ENCODE peak calls at places on chromosomes 6 and 20, in four cellular contexts. E is Calu3; J is CD4-positive, alpha-beta T cell; F is brain microvascular endothelial cell. D is an unnamed sample.

GRCh38 chr6:32244270-32244669 is 20.4 kb upstream of the NOTCH4 start:
- DNase-seq in E (no peak), J (no peak), F (no peak), D (no peak)

GRCh38 chr6:37006793-37007339 is 1.4 kb downstream of the FGD2 start:
- DNase-seq in F (no peak), J (no peak), E (no peak), D (no peak)

GRCh38 chr20:63521602-63522001 is 1.0 kb downstream of the PPDPF start:
- DNase-seq in E (no peak), J (no peak), F (no peak), D (no peak)

GRCh38 chr6:95693108-95693507 is 115.8 kb downstream of the MANEA start:
- DNase-seq in F (no peak), E (peak), J (no peak), D (no peak)

GRCh38 chr6:119322715-119323350 is 26.7 kb downstream of the MAN1A1 start:
- DNase-seq in J (peak), F (no peak), E (no peak), D (no peak)

GRCh38 chr20:43909211-43909610 is 5.4 kb upstream of the TOX2 start:
- DNase-seq in E (no peak), F (no peak), J (no peak), D (no peak)

GRCh38 chr6:127186889-127187288 is 68.4 kb downstream of the RSPO3 start:
- DNase-seq in F (no peak), E (peak), J (peak), D (no peak)

GRCh38 chr6:141165012-141165411 is 967.7 kb upstream of the GJE1 start:
- DNase-seq in F (no peak), J (no peak), E (no peak), D (no peak)

GRCh38 chr20:39009348-39009747 is 47.2 kb downstream of the DHX35 start:
- DNase-seq in E (no peak), F (no peak), J (no peak), D (no peak)

GRCh38 chr20:23937303-23938117 is 51.1 kb downstream of the GGTLC1 start:
- DNase-seq in F (peak), E (peak), J (peak), D (peak)

GRCh38 chr6:7432391-7433207 is 43.0 kb downstream of the RIOK1 start:
- DNase-seq in E (no peak), J (no peak), F (no peak), D (no peak)

GRCh38 chr6:130713144-130713543 is 114.1 kb upstream of the SMLR1 start:
- DNase-seq in F (no peak), E (no peak), J (no peak), D (no peak)

GRCh38 chr6:165636415-165637048 is 26.5 kb downstream of the PDE10A start:
- DNase-seq in F (peak), J (no peak), E (no peak), D (no peak)

GRCh38 chr20:11432407-11432806 is 485.3 kb upstream of the BTBD3 start:
- DNase-seq in J (no peak), F (peak), E (no peak), D (peak)

GRCh38 chr6:15513801-15514711 is 148.8 kb downstream of the DTNBP1 start:
- DNase-seq in E (no peak), F (no peak), J (no peak), D (no peak)

GRCh38 chr20:4613184-4613583 is 108.5 kb upstream of the PRND start:
- DNase-seq in J (no peak), F (no peak), E (no peak), D (no peak)

GRCh38 chr6:125835221-125835744 is 44.5 kb downstream of the NCOA7 start:
- DNase-seq in J (no peak), F (peak), E (no peak), D (no peak)

GRCh38 chr20:50191065-50191565 is 485 bp downstream of the CEBPB start:
- DNase-seq in F (peak), J (peak), E (peak), D (no peak)

GRCh38 chr6:98574991-98575390 is 259.4 kb upstream of the POU3F2 start:
- DNase-seq in F (no peak), E (no peak), J (no peak), D (no peak)

GRCh38 chr20:62980380-62980960 is 26.3 kb downstream of the BHLHE23 start:
- DNase-seq in E (no peak), J (no peak), F (no peak), D (no peak)

GRCh38 chr20:25399038-25399430 is 8.4 kb upstream of the ABHD12 start:
- DNase-seq in F (peak), J (no peak), E (no peak), D (peak)

GRCh38 chr6:105163186-105163585 is 16.6 kb downstream of the POPDC3 start:
- DNase-seq in E (no peak), J (no peak), F (no peak), D (no peak)

GRCh38 chr20:53865905-53866786 is 204.2 kb downstream of the BCAS1 start:
- DNase-seq in F (peak), E (peak), J (no peak), D (no peak)

GRCh38 chr6:28489366-28490190 is 26.0 kb downstream of the GPX6 start:
- DNase-seq in J (peak), E (no peak), F (peak), D (no peak)

GRCh38 chr20:62511915-62512610 is 36.3 kb upstream of the GATA5 start:
- DNase-seq in J (no peak), E (no peak), F (no peak), D (no peak)

GRCh38 chr6:43769526-43770416 is at the start of gene VEGFA:
- DNase-seq in E (peak), F (peak), J (peak), D (peak)

GRCh38 chr20:63735859-63736718 is at the start of gene LIME1:
- DNase-seq in E (no peak), J (peak), F (no peak), D (no peak)

GRCh38 chr6:13762648-13763441 is 51.2 kb upstream of the RANBP9 start:
- DNase-seq in E (no peak), J (no peak), F (peak), D (peak)

GRCh38 chr6:112289039-112289566 is 34.7 kb upstream of the LAMA4 start:
- DNase-seq in J (no peak), F (peak), E (no peak), D (peak)

GRCh38 chr6:165707067-165707853 is 44.2 kb upstream of the PDE10A start:
- DNase-seq in E (no peak), F (no peak), J (no peak), D (no peak)

DNA sequence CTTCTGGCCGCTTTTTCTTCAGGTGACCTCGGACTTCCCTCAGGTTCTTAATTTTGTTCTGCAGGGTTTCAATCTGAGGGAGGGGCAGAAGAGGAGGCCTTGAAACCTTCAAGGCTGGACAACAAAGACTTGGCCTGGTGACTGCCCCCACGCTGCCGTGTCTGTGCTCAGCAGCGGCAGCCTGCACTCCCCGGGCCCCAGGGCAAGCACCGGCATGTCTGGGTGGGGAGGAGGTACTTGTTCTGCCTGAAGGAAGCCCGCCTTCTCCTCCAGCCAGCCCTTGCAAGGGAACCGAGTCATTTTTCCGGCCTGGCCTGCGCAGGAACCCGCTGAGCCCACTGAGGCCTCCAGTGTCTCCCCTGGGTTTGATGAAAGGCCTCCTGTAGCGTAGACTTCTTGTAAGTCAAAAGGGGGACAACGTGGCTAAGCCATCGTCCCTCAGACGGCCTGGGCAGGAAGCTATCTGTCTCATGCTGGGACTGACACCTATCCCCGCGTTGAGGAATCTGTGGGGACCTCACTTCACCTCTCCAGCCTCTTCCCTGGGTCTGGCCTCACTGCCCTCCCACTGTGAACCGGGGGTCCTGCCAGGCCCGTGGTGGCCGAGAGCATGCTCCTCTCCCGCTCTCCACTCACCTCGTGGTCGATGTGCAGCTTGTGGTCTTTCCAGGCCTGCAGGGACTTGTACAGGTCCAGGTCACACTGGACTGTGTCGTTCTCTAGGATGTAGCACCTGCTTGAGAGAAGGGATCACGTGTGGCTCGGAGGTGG is 119.9 kb downstream of the SULF2 start:
- DNase-seq in J (no peak), F (no peak), E (no peak), D (no peak)
- TF ChIP-seq CTCF in J (no peak), F (no peak), E (no peak), D (no peak)

DNA sequence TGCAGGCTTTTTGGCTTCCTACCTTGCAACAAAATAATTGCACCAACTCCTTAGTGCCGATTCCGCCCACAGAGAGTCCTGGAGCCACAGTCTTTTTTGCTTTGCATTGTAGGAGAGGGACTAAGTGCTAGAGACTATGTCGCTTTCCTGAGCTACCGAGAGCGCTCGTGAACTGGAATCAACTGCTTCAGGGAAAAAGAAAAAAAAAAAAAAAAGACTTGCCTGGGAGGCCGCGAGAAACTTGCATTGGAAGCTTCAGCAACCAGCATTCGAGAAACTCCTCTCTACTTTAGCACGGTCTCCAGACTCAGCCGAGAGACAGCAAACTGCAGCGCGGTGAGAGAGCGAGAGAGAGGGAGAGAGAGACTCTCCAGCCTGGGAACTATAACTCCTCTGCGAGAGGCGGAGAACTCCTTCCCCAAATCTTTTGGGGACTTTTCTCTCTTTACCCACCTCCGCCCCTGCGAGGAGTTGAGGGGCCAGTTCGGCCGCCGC is 423 bp downstream of the SOX4 start:
- DNase-seq in E (peak), F (peak), J (no peak), D (no peak)
- TF ChIP-seq CTCF in E (no peak), F (no peak), J (no peak), D (no peak)

GRCh38 chr20:34022154-34022842 is 28.6 kb downstream of the RALY start:
- DNase-seq in E (peak), J (no peak), F (no peak), D (no peak)
- TF ChIP-seq CTCF in E (no peak), J (peak), F (peak), D (peak)

GRCh38 chr6:45971287-45971686 is 44.4 kb downstream of the CLIC5 start:
- DNase-seq in E (no peak), J (no peak), F (no peak), D (no peak)
- TF ChIP-seq CTCF in E (no peak), J (no peak), F (no peak), D (no peak)

GRCh38 chr6:82257088-82257774 is 9.7 kb upstream of the IBTK start:
- DNase-seq in F (no peak), J (no peak), E (no peak), D (no peak)
- TF ChIP-seq CTCF in F (no peak), J (no peak), E (no peak), D (no peak)

GRCh38 chr6:116062496-116062895 is 1.8 kb upstream of the FRK start:
- DNase-seq in J (no peak), E (no peak), F (no peak), D (no peak)

GRCh38 chr6:116057766-116058165 is 2.9 kb downstream of the FRK start:
- DNase-seq in E (no peak), F (no peak), J (no peak), D (no peak)

GRCh38 chr6:116064626-116065025 is 3.9 kb upstream of the FRK start:
- DNase-seq in F (no peak), J (no peak), E (no peak), D (no peak)

GRCh38 chr6:116059713-116060571 is 749 bp downstream of the FRK start:
- DNase-seq in E (peak), F (no peak), J (no peak), D (no peak)

GRCh38 chr6:116060572-116061283 is at the start of gene FRK:
- DNase-seq in J (no peak), F (peak), E (peak), D (no peak)
- TF ChIP-seq CTCF in J (no peak), F (peak), E (no peak), D (no peak)

DNA sequence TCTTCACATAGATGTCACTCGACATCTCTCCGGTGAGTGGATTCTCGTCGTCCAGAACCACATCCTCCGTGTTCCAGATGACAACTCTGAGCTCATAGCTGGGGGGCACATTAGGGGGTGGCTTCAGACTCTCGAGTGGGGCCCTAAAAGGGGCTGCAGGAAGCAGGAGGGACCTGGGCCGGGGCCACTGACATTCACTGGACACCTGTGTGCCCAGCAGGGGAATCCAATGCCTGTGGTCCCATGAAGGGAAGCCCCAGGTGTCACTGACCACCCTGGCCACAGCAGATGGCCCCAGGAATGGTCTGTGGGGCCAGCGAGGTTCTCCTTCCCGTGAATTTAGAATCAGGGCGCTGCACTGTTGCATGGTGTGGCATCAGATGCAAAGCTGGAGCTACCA is 18.7 kb downstream of the ERGIC3 start:
- DNase-seq in J (no peak), E (no peak), F (no peak), D (no peak)
- TF ChIP-seq CTCF in J (no peak), E (no peak), F (no peak), D (no peak)

DNA sequence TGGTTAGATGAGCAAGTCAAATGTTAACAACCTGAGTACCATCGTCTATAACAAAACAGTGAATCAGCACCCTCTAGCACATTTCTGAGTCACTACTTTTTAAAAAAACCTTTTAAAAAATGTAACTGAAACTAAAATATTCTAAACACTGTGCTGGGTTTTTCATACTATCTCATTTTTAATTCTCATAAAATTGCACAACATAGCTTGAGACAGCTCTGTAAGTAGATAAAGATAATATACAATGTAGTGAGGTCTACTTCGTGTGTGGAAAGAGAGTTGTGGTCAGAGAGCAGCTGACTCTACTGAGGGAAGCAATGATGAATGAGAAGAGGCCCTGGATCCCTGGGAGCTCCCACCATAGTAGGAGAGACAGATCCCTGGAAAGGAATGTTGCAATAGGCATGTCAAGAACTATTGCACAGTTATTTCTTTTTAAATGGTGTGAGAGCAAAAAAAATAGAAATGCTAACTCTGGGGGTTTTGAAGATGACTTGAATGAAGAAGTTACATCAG is 13.6 kb upstream of the CALHM6 start:
- DNase-seq in F (peak), J (no peak), E (no peak), D (peak)
- TF ChIP-seq CTCF in F (no peak), J (no peak), E (no peak), D (no peak)

D was measured in astrocyte of the cerebellum.